ENCODE peak calls at places on chromosomes 11 and 22, in five cellular contexts. R is IMR-90, G is mesenchymal stem cell, B is neuronal stem cell, H is H1. W is an unnamed sample.

GRCh38 chr11:35163707-35164496 is 24.9 kb downstream of the CD44 start:
- DNase-seq in H (no peak), B (no peak), G (no peak), R (peak; percentile 31), W (no peak)

GRCh38 chr22:24819941-24820461 is 14.0 kb downstream of the SGSM1 start:
- DNase-seq in R (no peak), B (no peak), H (no peak), G (no peak), W (no peak)

GRCh38 chr11:57601297-57601696 is 3.8 kb downstream of the SERPING1 start:
- DNase-seq in B (no peak), H (no peak), G (no peak), R (no peak), W (no peak)

GRCh38 chr11:33970984-33971466 is 79.1 kb upstream of the LMO2 start:
- DNase-seq in G (peak; percentile 61), B (peak; percentile 47), H (no peak), R (peak; percentile 50), W (peak; percentile 51)

GRCh38 chr11:57567210-57567511 is 311 bp downstream of the UBE2L6 start:
- DNase-seq in B (no peak), H (no peak), G (peak; percentile 57), R (peak; percentile 13), W (no peak)

GRCh38 chr22:22110548-22111266 is 128.1 kb upstream of the TOP3B start:
- DNase-seq in G (peak; percentile 57), R (peak; percentile 78), H (no peak), B (peak; percentile 45), W (peak; percentile 51)

GRCh38 chr11:112968988-112969714 is 7.9 kb downstream of the NCAM1 start:
- DNase-seq in R (no peak), H (no peak), G (peak; percentile 47), B (no peak), W (no peak)

GRCh38 chr11:90363739-90364138 is 140.9 kb upstream of the CHORDC1 start:
- DNase-seq in B (no peak), H (no peak), G (no peak), R (no peak), W (no peak)

GRCh38 chr11:116240661-116241060 is 532.1 kb downstream of the BUD13 start:
- DNase-seq in H (no peak), G (no peak), B (no peak), R (no peak), W (no peak)

GRCh38 chr22:25208743-25209505 is 9.3 kb downstream of the CRYBB3 start:
- DNase-seq in R (no peak), B (no peak), G (no peak), H (no peak), W (peak; percentile 50)

GRCh38 chr22:39693943-39694500 is 123.5 kb downstream of the CACNA1I start:
- DNase-seq in R (no peak), H (no peak), G (no peak), B (no peak), W (no peak)

GRCh38 chr22:27784099-27784446 is 17.5 kb downstream of the MN1 start:
- DNase-seq in B (no peak), R (no peak), H (no peak), G (no peak), W (no peak)

GRCh38 chr11:72030428-72031045 is 31.8 kb downstream of the IL18BP start:
- DNase-seq in H (no peak), G (no peak), B (no peak), R (no peak), W (no peak)

GRCh38 chr11:67352546-67353316 is 615 bp downstream of the POLD4 start:
- DNase-seq in G (no peak), H (no peak), R (no peak), B (no peak), W (peak; percentile 51)

GRCh38 chr11:125910450-125910849 is 6.1 kb downstream of the DDX25 start:
- DNase-seq in G (no peak), B (no peak), H (no peak), R (no peak), W (no peak)

GRCh38 chr11:17459211-17459610 is 17.4 kb downstream of the ABCC8 start:
- DNase-seq in G (no peak), H (no peak), B (no peak), R (no peak), W (no peak)

GRCh38 chr11:60905551-60906113 is 753 bp downstream of the PRPF19 start:
- DNase-seq in R (peak; percentile 78), B (no peak), H (no peak), G (peak; percentile 61), W (no peak)

GRCh38 chr22:25602924-25603323 is 38.4 kb downstream of the GRK3 start:
- DNase-seq in H (no peak), G (no peak), B (no peak), R (no peak), W (no peak)

GRCh38 chr11:36492724-36493304 is 17.3 kb downstream of the TRAF6 start:
- DNase-seq in G (peak; percentile 67), H (no peak), B (peak; percentile 48), R (peak; percentile 63), W (no peak)

GRCh38 chr22:42412744-42413220 is 19.4 kb downstream of the NFAM1 start:
- DNase-seq in H (no peak), B (no peak), G (no peak), R (no peak), W (peak; percentile 56)

GRCh38 chr11:43547900-43548381 is 132.6 kb upstream of the HSD17B12 start:
- DNase-seq in B (no peak), R (no peak), G (no peak), H (no peak), W (peak; percentile 52)

GRCh38 chr11:123594188-123594901 is 60.1 kb downstream of the SCN3B start:
- DNase-seq in H (no peak), B (no peak), G (no peak), R (peak; percentile 37), W (no peak)

GRCh38 chr11:45709264-45709663 is 43.8 kb upstream of the CHST1 start:
- DNase-seq in B (no peak), R (no peak), H (no peak), G (no peak), W (no peak)
- H3K9me3 ChIP-seq in B (no peaks in the 10 kb centered on the region), R (no peaks in the 10 kb centered on the region), H (no peaks in the 10 kb centered on the region), G (no peaks in the 10 kb centered on the region), W (no peaks in the 10 kb centered on the region)

GRCh38 chr22:32744560-32744959 is 56.9 kb upstream of the TIMP3 start:
- DNase-seq in R (no peak), G (no peak), H (no peak), B (no peak), W (no peak)

GRCh38 chr22:32747588-32747987 is 53.9 kb upstream of the TIMP3 start:
- DNase-seq in H (no peak), R (no peak), G (no peak), B (no peak), W (no peak)

GRCh38 chr22:32746715-32747114 is 54.8 kb upstream of the TIMP3 start:
- DNase-seq in R (no peak), B (no peak), G (no peak), H (no peak), W (no peak)

GRCh38 chr22:32745251-32745995 is 56.1 kb upstream of the TIMP3 start:
- DNase-seq in H (peak; percentile 27), G (peak; percentile 62), B (peak; percentile 12), R (peak; percentile 55), W (peak; percentile 76)

GRCh38 chr22:32745996-32746322 is 55.5 kb upstream of the TIMP3 start:
- DNase-seq in R (no peak), H (no peak), B (no peak), G (no peak), W (no peak)
- H2BK15ac ChIP-seq in R (peak overlapping the region; percentile 10), H (no peak overlapping the region), B (no peak overlapping the region), G (no peak overlapping the region), W (no peak overlapping the region)

DNA sequence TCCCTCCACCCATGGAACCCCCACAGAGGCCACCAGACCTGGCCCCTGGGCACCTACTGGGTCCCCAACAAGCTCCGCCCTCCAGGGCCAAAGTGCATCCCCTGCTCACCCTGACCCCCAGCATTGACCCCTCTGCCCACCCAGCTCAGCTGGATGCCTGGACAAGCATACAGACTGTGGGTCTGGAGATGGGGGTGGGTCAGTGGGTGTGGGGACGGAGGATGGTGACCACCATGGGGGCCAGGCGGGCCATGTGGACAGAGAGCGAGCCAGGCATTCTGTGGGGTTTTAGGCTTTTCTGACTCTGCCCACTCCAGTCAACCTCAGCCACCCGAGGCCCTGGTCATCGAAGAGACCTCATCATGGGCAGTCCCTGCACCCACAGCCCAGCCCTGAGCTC is 183.7 kb downstream of the BRD1 start:
- DNase-seq in R (no peak), G (no peak), B (no peak), H (no peak), W (no peak)
- H3K9me3 ChIP-seq in R (peaks cover 38% of the 10 kb centered on the region), G (no peaks in the 10 kb centered on the region), B (peaks cover 3% of the 10 kb centered on the region), H (no peaks in the 10 kb centered on the region), W (no peaks in the 10 kb centered on the region)

DNA sequence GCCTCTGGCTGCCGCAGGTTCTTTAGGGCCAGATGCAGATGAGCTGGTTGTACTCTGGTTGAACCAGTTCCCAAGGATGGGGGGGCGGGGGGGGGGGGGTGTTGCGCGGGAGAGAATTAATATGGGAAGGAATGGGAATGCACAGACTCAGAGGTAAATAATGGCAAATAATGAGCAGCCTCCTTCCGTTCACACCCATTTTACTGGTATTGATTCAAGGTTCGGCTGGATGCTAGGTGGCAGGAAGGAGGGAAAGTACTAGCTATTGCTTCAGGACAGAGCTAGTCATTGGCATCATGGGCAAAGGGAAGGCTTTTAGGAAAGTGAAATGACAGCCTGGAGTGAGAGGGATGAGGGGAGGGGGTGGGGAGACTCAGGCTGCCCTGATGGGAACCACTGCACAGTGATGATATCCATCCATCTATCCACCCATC is at the start of gene VSTM5:
- DNase-seq in H (no peak), G (no peak), R (no peak), B (no peak), W (no peak)
- H2BK15ac ChIP-seq in H (no peak within 1 kb of the TSS), G (no peak within 1 kb of the TSS), R (no peak within 1 kb of the TSS), B (peak within 1 kb of the TSS; percentile 58), W (no peak within 1 kb of the TSS)

GRCh38 chr11:86570020-86570419 is 102.4 kb downstream of the ME3 start:
- DNase-seq in B (no peak), R (peak; percentile 51), H (no peak), G (no peak), W (no peak)
- H3K9me3 ChIP-seq in B (no peaks in the 10 kb centered on the region), R (no peaks in the 10 kb centered on the region), H (no peaks in the 10 kb centered on the region), G (no peaks in the 10 kb centered on the region), W (no peaks in the 10 kb centered on the region)

GRCh38 chr22:46890819-46891218 is 128.4 kb downstream of the TBC1D22A start:
- DNase-seq in R (no peak), G (no peak), B (no peak), H (no peak), W (no peak)

GRCh38 chr22:46891382-46891951 is 129.0 kb downstream of the TBC1D22A start:
- DNase-seq in R (no peak), B (no peak), G (no peak), H (no peak), W (no peak)

GRCh38 chr22:46883547-46883946 is 121.1 kb downstream of the TBC1D22A start:
- DNase-seq in H (no peak), G (no peak), R (no peak), B (no peak), W (no peak)

GRCh38 chr22:46884365-46884764 is 121.9 kb downstream of the TBC1D22A start:
- DNase-seq in R (no peak), H (no peak), B (no peak), G (no peak), W (no peak)

GRCh38 chr22:46887978-46888377 is 125.5 kb downstream of the TBC1D22A start:
- DNase-seq in G (no peak), H (no peak), R (no peak), B (no peak), W (no peak)
- H2BK15ac ChIP-seq in G (no peak overlapping the region), H (no peak overlapping the region), R (no peak overlapping the region), B (no peak overlapping the region), W (no peak overlapping the region)